ENCODE peak calls at places on chromosomes 4 and X, in seven cellular contexts. J is transverse colon; Y is activated effector memory CD4-positive, alpha-beta T cell treated with Interleukin-2 at 50 U/mL for 16 hours; M is anterior cingulate cortex; Z is AG08396; Q is occipital lobe; V is IMR-90. D is an unnamed sample.

GRCh38 chr4:101451086-101451485 is 103.8 kb upstream of the PPP3CA start:
- DNase-seq in Y (no peak), M (no peak), J (no peak), Q (no peak), Z (no peak), V (no peak), D (no peak)

GRCh38 chr4:48031802-48032525 is 15.4 kb downstream of the NIPAL1 start:
- DNase-seq in M (no peak), Q (no peak), Y (no peak), V (peak; percentile 29), J (no peak), Z (no peak), D (no peak)

GRCh38 chr4:65668201-65669007 is 1.9 kb downstream of the EPHA5 start:
- DNase-seq in Z (peak; percentile 9), J (no peak), Y (no peak), Q (peak; percentile 55), V (no peak), M (peak; percentile 23), D (peak; percentile 60)

GRCh38 chr4:5824635-5825034 is 68.3 kb downstream of the CRMP1 start:
- DNase-seq in Z (peak; percentile 70), Q (no peak), M (no peak), J (no peak), Y (no peak), V (peak; percentile 51), D (no peak)

GRCh38 chr4:17523626-17524025 is 8.7 kb downstream of the CLRN2 start:
- DNase-seq in Z (no peak), Q (no peak), Y (no peak), J (no peak), M (no peak), V (no peak), D (no peak)

GRCh38 chr4:110160616-110161015 is 37.8 kb downstream of the ELOVL6 start:
- DNase-seq in Z (no peak), Y (no peak), V (no peak), M (no peak), J (no peak), Q (no peak), D (no peak)

GRCh38 chrX:7347465-7347864 is 199.5 kb upstream of the PUDP start:
- DNase-seq in Z (no peak), Y (no peak), J (no peak), Q (no peak), M (no peak), V (no peak), D (no peak)

GRCh38 chr4:82733636-82734035 is 65.0 kb downstream of the SCD5 start:
- DNase-seq in Q (no peak), M (no peak), V (peak; percentile 93), Z (no peak), Y (no peak), J (no peak), D (no peak)

GRCh38 chr4:184574861-184575260 is 74.4 kb downstream of the CASP3 start:
- DNase-seq in Q (no peak), J (no peak), V (no peak), Y (no peak), Z (no peak), M (no peak), D (no peak)

GRCh38 chr4:183142566-183143545 is 43.8 kb downstream of the WWC2 start:
- DNase-seq in Z (no peak), V (peak; percentile 47), J (peak; percentile 17), Q (no peak), Y (no peak), M (no peak), D (peak; percentile 85)

GRCh38 chr4:74117024-74117534 is 18.1 kb upstream of the CXCL2 start:
- DNase-seq in V (peak; percentile 98), Y (no peak), M (peak; percentile 72), Q (peak; percentile 38), Z (peak; percentile 78), J (peak; percentile 49), D (peak; percentile 79)

D was measured in islet precursor cell.